ENCODE peak calls at places on chromosomes 2 and 18, in five cellular contexts. M is foreskin fibroblast, A is thoracic aorta, P is heart left ventricle, U is astrocyte of the spinal cord. W is an unnamed sample.

GRCh38 chr2:74658516-74658915 is 4.5 kb downstream of the SEMA4F start:
- DNase-seq in M (peak; percentile 84), P (no peak), A (no peak), U (peak; percentile 38), W (no peak)

GRCh38 chr2:9488583-9489547 is 14.5 kb downstream of the IAH1 start:
- DNase-seq in U (peak; percentile 19), A (no peak), P (no peak), M (peak; percentile 56), W (no peak)

GRCh38 chr18:3305933-3306332 is 44.0 kb downstream of the MYL12B start:
- DNase-seq in U (peak; percentile 89), P (no peak), M (no peak), A (no peak), W (no peak)

GRCh38 chr18:32368170-32368569 is 102.5 kb downstream of the GAREM1 start:
- DNase-seq in M (no peak), U (no peak), P (no peak), A (no peak), W (no peak)

GRCh38 chr2:145484443-145485086 is 964.6 kb upstream of the ZEB2 start:
- DNase-seq in U (peak; percentile 73), M (peak; percentile 78), P (no peak), A (no peak), W (no peak)

GRCh38 chr2:5596848-5597247 is 95.3 kb upstream of the SOX11 start:
- DNase-seq in P (no peak), U (no peak), A (no peak), M (no peak), W (no peak)

GRCh38 chr2:148021059-148021985 is at the start of gene MBD5:
- DNase-seq in P (peak; percentile 40), A (peak; percentile 2), M (peak; percentile 27), U (no peak), W (no peak)

GRCh38 chr2:62597323-62597722 is 91.3 kb upstream of the TMEM17 start:
- DNase-seq in A (no peak), U (peak; percentile 59), P (no peak), M (peak; percentile 52), W (no peak)

GRCh38 chr2:175877845-175878563 is 124.1 kb downstream of the LNPK start:
- DNase-seq in U (no peak), A (no peak), P (no peak), M (peak; percentile 33), W (no peak)

GRCh38 chr2:99389371-99389770 is 52.2 kb downstream of the EIF5B start:
- DNase-seq in A (no peak), U (peak; percentile 45), P (peak; percentile 57), M (peak; percentile 45), W (no peak)

GRCh38 chr2:100643906-100644501 is 81.2 kb downstream of the PDCL3 start:
- DNase-seq in P (no peak), U (no peak), A (no peak), M (no peak), W (no peak)

GRCh38 chr2:65228249-65228750 is 669 bp downstream of the ACTR2 start:
- DNase-seq in P (no peak), M (no peak), A (no peak), U (peak; percentile 60), W (no peak)

GRCh38 chr2:37338933-37339332 is 5.5 kb upstream of the QPCT start:
- DNase-seq in U (no peak), M (no peak), A (no peak), P (no peak), W (no peak)

GRCh38 chr2:15657759-15658158 is 66.1 kb downstream of the DDX1 start:
- DNase-seq in A (no peak), M (no peak), P (no peak), U (no peak), W (no peak)

GRCh38 chr2:157789161-157789720 is 86.9 kb downstream of the ACVR1 start:
- DNase-seq in U (no peak), P (no peak), M (no peak), A (no peak), W (no peak)

GRCh38 chr2:119421304-119421703 is 10.3 kb upstream of the TMEM37 start:
- DNase-seq in A (no peak), M (no peak), U (no peak), P (no peak), W (no peak)

GRCh38 chr2:85987266-85988178 is 98.7 kb upstream of the ST3GAL5 start:
- DNase-seq in P (no peak), A (no peak), M (no peak), U (no peak), W (no peak)

GRCh38 chr2:229429529-229430067 is 158.5 kb upstream of the PID1 start:
- DNase-seq in U (no peak), A (no peak), P (no peak), M (no peak), W (no peak)

GRCh38 chr2:122081743-122082142 is 326.3 kb downstream of the TSN start:
- DNase-seq in U (no peak), A (no peak), P (no peak), M (no peak), W (no peak)

GRCh38 chr2:222945887-222946286 is 85.1 kb downstream of the ACSL3 start:
- DNase-seq in A (no peak), P (no peak), U (no peak), M (no peak), W (no peak)

GRCh38 chr2:46937457-46937856 is 21.9 kb upstream of the MCFD2 start:
- DNase-seq in A (no peak), P (no peak), U (no peak), M (no peak), W (no peak)

GRCh38 chr2:8090748-8091700 is 590.8 kb upstream of the ID2 start:
- DNase-seq in A (peak; percentile 50), U (peak; percentile 86), P (peak; percentile 78), M (peak; percentile 98), W (peak; percentile 50)

GRCh38 chr2:141109633-141110032 is 1021.2 kb downstream of the LRP1B start:
- DNase-seq in M (no peak), A (no peak), U (no peak), P (no peak), W (no peak)
- TF ChIP-seq CTCF in M (peak; percentile 10), A (no peak), U (peak; percentile 21), P (peak; percentile 10), W (no peak)

GRCh38 chr18:74147491-74147778 is 199 bp downstream of the FBXO15 start:
- DNase-seq in U (no peak), A (no peak), P (no peak), M (no peak), W (no peak)
- TF ChIP-seq CTCF in U (no peak), A (no peak), P (no peak), M (no peak), W (no peak)

DNA sequence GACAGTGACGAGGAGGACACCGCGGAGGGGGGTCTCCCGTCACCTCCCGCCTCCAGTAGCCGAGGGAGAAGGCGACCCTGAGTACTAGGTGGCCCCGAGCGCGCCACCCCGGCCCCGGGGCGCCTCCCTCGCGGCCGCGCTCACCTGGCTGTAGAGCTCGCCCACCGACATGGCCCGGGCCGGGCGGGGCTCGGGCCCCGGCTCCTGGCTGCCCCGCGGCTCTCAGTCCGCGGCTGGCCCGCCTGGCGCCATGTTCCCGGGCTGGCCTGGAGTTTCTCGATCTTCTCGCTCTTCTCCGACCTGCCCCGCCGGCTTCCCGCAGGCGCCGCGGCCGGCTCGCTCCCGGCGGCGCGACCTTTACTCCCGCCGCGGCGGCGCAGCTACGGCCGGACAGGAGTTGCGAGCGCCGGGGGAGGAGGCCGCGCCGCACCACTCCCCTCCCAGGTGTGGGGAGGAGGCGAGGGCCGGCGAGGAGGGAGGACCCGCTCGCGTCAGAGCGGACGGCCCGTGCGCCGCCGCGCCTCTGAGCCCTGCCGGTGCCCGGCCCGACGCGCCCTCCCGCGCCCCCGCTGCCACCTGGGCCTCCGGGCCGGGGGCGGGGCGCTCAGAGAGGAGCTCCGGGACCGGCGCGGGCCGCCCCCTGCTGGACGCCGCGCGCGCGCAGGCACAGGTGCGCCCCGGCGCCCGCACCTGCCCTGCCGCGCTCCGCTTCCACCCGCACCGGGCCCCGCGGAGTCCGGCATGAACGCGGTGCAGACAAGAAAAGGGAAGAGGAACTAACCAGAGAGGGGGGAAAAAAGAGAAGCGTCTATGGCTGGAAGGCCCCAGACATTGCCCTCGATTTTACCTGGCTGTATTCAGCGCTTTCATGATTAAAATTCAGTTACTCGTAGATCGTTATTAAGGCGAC is at the start of gene MYO5B:
- DNase-seq in U (no peak), M (no peak), P (no peak), A (no peak), W (no peak)
- TF ChIP-seq CTCF in U (no peak), M (no peak), P (peak; percentile 37), A (peak; percentile 23), W (no peak)

DNA sequence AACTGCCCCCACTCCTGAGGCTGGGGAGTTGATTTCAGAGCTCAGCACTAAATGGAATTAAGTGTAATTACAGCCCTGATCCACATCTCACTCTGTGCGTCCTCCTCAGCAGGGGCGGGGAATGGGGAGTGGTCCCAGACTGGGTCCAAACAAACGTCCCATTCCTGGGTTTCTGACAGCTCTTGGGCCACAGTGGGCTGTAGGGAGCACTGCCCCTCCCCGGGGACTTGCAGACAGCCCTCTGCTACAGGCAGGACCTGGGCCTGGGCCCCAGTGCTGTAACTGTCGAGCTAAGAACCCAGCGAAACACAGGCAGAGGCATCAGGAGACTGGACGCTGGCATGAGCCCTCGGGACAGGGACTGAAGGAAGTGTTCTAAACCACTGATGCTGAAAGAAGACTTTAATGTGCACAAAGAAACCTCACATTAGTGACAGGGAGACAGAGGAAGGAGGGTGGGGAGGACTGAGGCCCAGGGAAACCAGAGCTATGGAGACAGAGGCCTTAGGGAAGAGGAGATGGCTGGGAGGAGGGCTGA is 5.7 kb upstream of the SEMA4C start:
- DNase-seq in A (no peak), P (no peak), U (no peak), M (no peak), W (no peak)
- TF ChIP-seq CTCF in A (no peak), P (no peak), U (no peak), M (no peak), W (no peak)

GRCh38 chr2:171893196-171893823 is 734 bp downstream of the SLC25A12 start:
- DNase-seq in U (no peak), A (no peak), M (no peak), P (no peak), W (no peak)

GRCh38 chr2:171893824-171894611 is at the start of gene SLC25A12:
- DNase-seq in A (peak; percentile 25), U (peak; percentile 79), M (peak; percentile 84), P (peak; percentile 88), W (peak; percentile 41)

GRCh38 chr2:171889808-171890207 is 4.2 kb downstream of the SLC25A12 start:
- DNase-seq in U (no peak), M (no peak), P (no peak), A (no peak), W (no peak)

GRCh38 chr2:171895781-171896180 is 1.7 kb upstream of the SLC25A12 start:
- DNase-seq in P (no peak), M (no peak), U (no peak), A (no peak), W (no peak)

DNA sequence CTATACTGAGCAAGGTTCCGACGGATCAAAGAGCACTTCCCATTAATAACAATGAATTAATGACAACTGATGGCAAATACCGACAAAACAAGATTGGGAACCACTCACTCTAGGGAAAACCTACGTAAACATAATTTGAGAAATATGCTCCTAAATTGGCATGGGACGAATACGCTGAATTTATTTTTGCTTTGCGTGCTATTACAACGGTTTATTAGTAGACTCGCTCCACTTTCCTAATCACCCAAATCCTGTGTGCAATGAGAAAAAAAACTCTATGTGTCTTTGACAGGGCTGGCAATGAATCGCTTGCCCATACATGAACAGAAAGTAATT is 536 bp upstream of the SLC25A12 start:
- DNase-seq in U (no peak), M (no peak), A (no peak), P (no peak), W (no peak)
- TF ChIP-seq CTCF in U (no peak), M (no peak), A (no peak), P (no peak), W (no peak)